ENCODE peak calls at places on chromosomes 11 and 22, in four cellular contexts. One of them, this sample, is unnamed.

GRCh38 chr11:112525270-112525669 is 264.6 kb upstream of the PLET1 start:
- DNase-seq in PC-3: no peak
- DNase-seq in neural progenitor cell: no peak
- DNase-seq in HCT116: no peak
- DNase-seq in this sample: no peak

GRCh38 chr11:111260761-111261160 is 15.2 kb downstream of the POU2AF2 start:
- DNase-seq in PC-3: no peak
- DNase-seq in neural progenitor cell: no peak
- DNase-seq in HCT116: no peak
- DNase-seq in this sample: no peak

GRCh38 chr11:6927030-6927617 is 898 bp downstream of the ZNF215 start:
- DNase-seq in PC-3: no peak
- DNase-seq in neural progenitor cell: no peak
- DNase-seq in HCT116: peak
- DNase-seq in this sample: peak

GRCh38 chr22:25402501-25403283 is 161.8 kb upstream of the GRK3 start:
- DNase-seq in PC-3: peak
- DNase-seq in neural progenitor cell: no peak
- DNase-seq in HCT116: no peak
- DNase-seq in this sample: no peak

GRCh38 chr11:78742430-78742829 is 167.8 kb upstream of the NARS2 start:
- DNase-seq in PC-3: peak
- DNase-seq in neural progenitor cell: no peak
- DNase-seq in HCT116: no peak
- DNase-seq in this sample: no peak

GRCh38 chr11:63719987-63720386 is 38.7 kb downstream of the RTN3 start:
- DNase-seq in PC-3: no peak
- DNase-seq in neural progenitor cell: no peak
- DNase-seq in HCT116: no peak
- DNase-seq in this sample: no peak

GRCh38 chr11:46920709-46921108 is 2.4 kb upstream of the LRP4 start:
- DNase-seq in PC-3: peak
- DNase-seq in neural progenitor cell: no peak
- DNase-seq in HCT116: no peak
- DNase-seq in this sample: no peak

GRCh38 chr22:19892925-19893324 is 38.3 kb upstream of the GNB1L start:
- DNase-seq in PC-3: no peak
- DNase-seq in neural progenitor cell: no peak
- DNase-seq in HCT116: no peak
- DNase-seq in this sample: no peak

GRCh38 chr11:6531267-6531752 is 34.2 kb downstream of the DNHD1 start:
- DNase-seq in PC-3: peak
- DNase-seq in neural progenitor cell: peak
- DNase-seq in HCT116: peak
- DNase-seq in this sample: peak

GRCh38 chr22:39292561-39293074 is 26.8 kb downstream of the RPL3 start:
- DNase-seq in PC-3: peak
- DNase-seq in neural progenitor cell: peak
- DNase-seq in HCT116: peak
- DNase-seq in this sample: no peak

GRCh38 chr22:49297871-49298721 is 529.6 kb downstream of the BRD1 start:
- DNase-seq in PC-3: no peak
- DNase-seq in neural progenitor cell: no peak
- DNase-seq in HCT116: no peak
- DNase-seq in this sample: no peak

GRCh38 chr22:50439314-50440250 is 35.3 kb downstream of the SBF1 start:
- DNase-seq in PC-3: no peak
- DNase-seq in neural progenitor cell: no peak
- DNase-seq in HCT116: no peak
- DNase-seq in this sample: no peak

GRCh38 chr11:123228489-123229163 is 33.6 kb upstream of the CLMP start:
- DNase-seq in PC-3: no peak
- DNase-seq in neural progenitor cell: peak
- DNase-seq in HCT116: no peak
- DNase-seq in this sample: no peak

GRCh38 chr11:12319734-12320387 is 57.5 kb upstream of the PARVA start:
- DNase-seq in PC-3: no peak
- DNase-seq in neural progenitor cell: no peak
- DNase-seq in HCT116: no peak
- DNase-seq in this sample: no peak

GRCh38 chr22:21984793-21985192 is 2.2 kb upstream of the TOP3B start:
- DNase-seq in PC-3: peak
- DNase-seq in neural progenitor cell: peak
- DNase-seq in HCT116: peak
- DNase-seq in this sample: peak

GRCh38 chr22:37675930-37676571 is 615 bp downstream of the LGALS1 start:
- DNase-seq in PC-3: peak
- DNase-seq in neural progenitor cell: no peak
- DNase-seq in HCT116: no peak
- DNase-seq in this sample: peak

GRCh38 chr11:43922295-43922648 is 20.2 kb upstream of the C11orf96 start:
- DNase-seq in PC-3: no peak
- DNase-seq in neural progenitor cell: no peak
- DNase-seq in HCT116: no peak
- DNase-seq in this sample: no peak

GRCh38 chr11:86606270-86606848 is 66.1 kb downstream of the ME3 start:
- DNase-seq in PC-3: no peak
- DNase-seq in neural progenitor cell: no peak
- DNase-seq in HCT116: no peak
- DNase-seq in this sample: no peak

GRCh38 chr11:12724301-12725046 is 50.3 kb downstream of the TEAD1 start:
- DNase-seq in PC-3: peak
- DNase-seq in neural progenitor cell: peak
- DNase-seq in HCT116: peak
- DNase-seq in this sample: no peak

GRCh38 chr11:91248199-91248807 is 976.3 kb upstream of the FAT3 start:
- DNase-seq in PC-3: peak
- DNase-seq in neural progenitor cell: peak
- DNase-seq in HCT116: peak
- DNase-seq in this sample: peak

GRCh38 chr11:86135319-86135714 is 66.4 kb upstream of the PICALM start:
- DNase-seq in PC-3: no peak
- DNase-seq in neural progenitor cell: no peak
- DNase-seq in HCT116: no peak
- DNase-seq in this sample: no peak

GRCh38 chr11:64643927-64644326 is 52.9 kb downstream of the SLC22A12 start:
- DNase-seq in PC-3: no peak
- DNase-seq in neural progenitor cell: no peak
- DNase-seq in HCT116: no peak
- DNase-seq in this sample: no peak

GRCh38 chr22:36781656-36782627 is 6.0 kb upstream of the IFT27 start:
- DNase-seq in PC-3: peak
- DNase-seq in neural progenitor cell: peak
- DNase-seq in HCT116: peak
- DNase-seq in this sample: peak

GRCh38 chr11:1933416-1934325 is 13.5 kb upstream of the MRPL23 start:
- DNase-seq in PC-3: no peak
- DNase-seq in neural progenitor cell: no peak
- DNase-seq in HCT116: no peak
- DNase-seq in this sample: no peak

DNA sequence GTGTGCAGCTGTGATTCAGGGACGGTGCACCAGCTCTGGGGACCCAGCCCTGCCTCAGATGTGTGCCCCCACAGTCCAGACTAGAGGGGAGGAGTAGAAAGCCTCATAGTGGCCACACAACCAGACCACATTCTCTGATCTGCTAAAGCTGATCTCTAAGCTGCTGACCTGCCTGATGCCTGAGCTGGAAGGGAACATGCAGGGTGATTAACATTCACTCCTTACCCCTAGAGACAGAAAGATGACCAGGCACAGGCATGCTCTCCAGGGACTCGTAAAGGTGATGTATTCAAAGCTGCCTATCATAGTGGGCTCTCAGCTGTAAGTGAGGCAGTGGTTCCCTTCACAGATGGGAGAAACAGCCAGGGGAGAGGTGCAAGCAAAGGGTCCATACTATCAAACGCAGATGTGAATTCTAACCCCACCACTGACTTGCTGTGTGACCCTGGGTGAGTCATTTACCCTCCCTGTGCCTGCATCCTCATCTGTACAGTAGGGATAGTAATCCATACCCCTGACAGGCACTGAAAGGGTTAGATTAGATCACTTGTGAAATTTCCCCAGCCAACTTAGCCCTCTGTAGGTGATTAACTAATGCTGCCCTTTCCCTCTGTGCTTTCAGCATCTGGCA is 29.0 kb upstream of the LRRC32 start:
- DNase-seq in PC-3: no peak
- DNase-seq in neural progenitor cell: no peak
- DNase-seq in HCT116: no peak
- DNase-seq in this sample: no peak
- TF ChIP-seq EZH2phosphoT487 in PC-3: no peak
- TF ChIP-seq EZH2phosphoT487 in neural progenitor cell: no peak
- TF ChIP-seq EZH2phosphoT487 in HCT116: no peak
- TF ChIP-seq EZH2phosphoT487 in this sample: no peak

DNA sequence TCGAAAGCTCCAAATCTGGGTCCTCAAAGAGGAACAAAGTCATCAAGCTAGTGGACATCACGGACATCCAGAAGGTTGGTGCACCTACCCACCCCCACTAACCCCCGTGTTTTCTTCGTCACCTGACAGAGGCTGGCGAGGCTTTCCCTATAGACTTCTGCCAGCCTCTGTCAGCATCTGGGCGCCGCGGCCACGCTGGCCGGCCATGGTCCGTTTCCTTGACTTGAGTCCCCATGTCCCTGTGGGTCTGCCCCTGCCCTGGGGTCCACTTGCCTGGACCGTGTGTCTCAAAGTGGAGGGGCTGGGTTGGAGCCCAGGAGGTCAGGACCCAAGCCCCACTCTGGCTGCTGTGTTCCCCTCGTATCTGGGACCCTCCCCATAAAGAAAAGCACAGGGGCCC is 55.3 kb downstream of the GRAMD4 start:
- DNase-seq in PC-3: no peak
- DNase-seq in neural progenitor cell: no peak
- DNase-seq in HCT116: no peak
- DNase-seq in this sample: no peak
- H3K4me2 ChIP-seq in PC-3: no peak
- H3K4me2 ChIP-seq in neural progenitor cell: no peak
- H3K4me2 ChIP-seq in HCT116: no peak
- H3K4me2 ChIP-seq in this sample: no peak

DNA sequence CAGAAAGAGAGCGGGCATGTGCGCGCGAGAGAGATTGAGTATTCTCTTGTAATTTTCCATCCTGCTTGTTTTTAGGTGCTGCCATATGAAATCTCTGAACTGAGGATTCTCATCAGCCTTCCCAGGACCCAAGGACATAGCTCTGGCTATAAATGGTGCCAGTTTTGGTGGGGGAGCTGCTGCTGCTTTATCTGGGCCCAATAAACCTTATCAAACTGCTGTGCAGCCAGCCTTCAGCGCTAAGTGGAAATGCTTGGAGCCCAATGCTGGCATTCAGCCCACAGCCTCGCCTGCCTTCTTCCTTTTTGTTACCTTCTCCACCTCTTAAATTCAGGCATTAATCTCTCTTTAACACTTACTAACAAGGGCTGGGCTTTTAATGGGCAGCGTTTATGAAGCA is 2.4 kb upstream of the ZBTB16 start:
- DNase-seq in PC-3: no peak
- DNase-seq in neural progenitor cell: no peak
- DNase-seq in HCT116: no peak
- DNase-seq in this sample: no peak
- H3K27ac ChIP-seq in PC-3: no peak
- H3K27ac ChIP-seq in neural progenitor cell: peak
- H3K27ac ChIP-seq in HCT116: no peak
- H3K27ac ChIP-seq in this sample: no peak

GRCh38 chr22:24331468-24332440 is 61.1 kb downstream of the SPECC1L start:
- DNase-seq in PC-3: no peak
- DNase-seq in neural progenitor cell: no peak
- DNase-seq in HCT116: no peak
- DNase-seq in this sample: no peak

GRCh38 chr22:24338701-24339451 is 68.2 kb downstream of the SPECC1L start:
- DNase-seq in PC-3: no peak
- DNase-seq in neural progenitor cell: peak
- DNase-seq in HCT116: no peak
- DNase-seq in this sample: no peak

GRCh38 chr22:24337894-24338645 is 67.4 kb downstream of the SPECC1L start:
- DNase-seq in PC-3: no peak
- DNase-seq in neural progenitor cell: no peak
- DNase-seq in HCT116: no peak
- DNase-seq in this sample: no peak

GRCh38 chr22:24333301-24333700 is 62.7 kb downstream of the SPECC1L start:
- DNase-seq in PC-3: peak
- DNase-seq in neural progenitor cell: no peak
- DNase-seq in HCT116: peak
- DNase-seq in this sample: no peak

GRCh38 chr22:24335529-24335928 is 64.9 kb downstream of the SPECC1L start:
- DNase-seq in PC-3: no peak
- DNase-seq in neural progenitor cell: no peak
- DNase-seq in HCT116: no peak
- DNase-seq in this sample: no peak
- TF ChIP-seq EZH2phosphoT487 in PC-3: no peak
- TF ChIP-seq EZH2phosphoT487 in neural progenitor cell: no peak
- TF ChIP-seq EZH2phosphoT487 in HCT116: no peak
- TF ChIP-seq EZH2phosphoT487 in this sample: no peak

This sample was measured in OCI-LY7.